ENCODE peak calls at places on chromosomes 7 and 10, in seven cellular contexts. J is endothelial cell, D is WTC11, R is left ventricle myocardium inferior, Y is cardiac muscle cell, M is gastrocnemius medialis, A is heart left ventricle. W is an unnamed sample.

GRCh38 chr10:119456435-119456810 is 86.1 kb downstream of the RGS10 start:
- DNase-seq in J (no peak), D (no peak), R (no peak), Y (no peak), M (no peak), A (no peak), W (no peak)

GRCh38 chr10:72875250-72876055 is 18.1 kb upstream of the OIT3 start:
- DNase-seq in J (no peak), D (no peak), R (no peak), Y (peak; percentile 52), M (no peak), A (no peak), W (peak; percentile 28)

GRCh38 chr7:124765401-124766352 is at the start of gene GPR37:
- DNase-seq in J (peak; percentile 66), D (peak; percentile 85), R (no peak), Y (peak; percentile 37), M (no peak), A (peak; percentile 63), W (peak; percentile 85)

GRCh38 chr7:47578581-47579270 is 3.2 kb downstream of the TNS3 start:
- DNase-seq in J (no peak), D (no peak), R (no peak), Y (no peak), M (no peak), A (no peak), W (no peak)

GRCh38 chr7:17996442-17997223 is 31.0 kb downstream of the PRPS1L1 start:
- DNase-seq in J (no peak), D (no peak), R (no peak), Y (no peak), M (no peak), A (no peak), W (no peak)

GRCh38 chr7:43353902-43354301 is 229.0 kb upstream of the STK17A start:
- DNase-seq in J (no peak), D (no peak), R (no peak), Y (no peak), M (no peak), A (no peak), W (no peak)

GRCh38 chr7:101465576-101466196 is 103.0 kb downstream of the COL26A1 start:
- DNase-seq in J (no peak), D (no peak), R (no peak), Y (peak; percentile 30), M (no peak), A (no peak), W (no peak)

GRCh38 chr10:78433722-78434535 is 400.3 kb downstream of the RPS24 start:
- DNase-seq in J (no peak), D (no peak), R (no peak), Y (no peak), M (no peak), A (no peak), W (no peak)

GRCh38 chr7:134367956-134368749 is 51.4 kb upstream of the SLC35B4 start:
- DNase-seq in J (no peak), D (no peak), R (no peak), Y (no peak), M (no peak), A (no peak), W (no peak)

GRCh38 chr7:32108651-32109050 is 38.4 kb upstream of the PDE1C start:
- DNase-seq in J (no peak), D (no peak), R (no peak), Y (no peak), M (no peak), A (no peak), W (no peak)

GRCh38 chr7:18494821-18495408 is 634 bp upstream of the HDAC9 start:
- DNase-seq in J (no peak), D (no peak), R (no peak), Y (peak; percentile 67), M (no peak), A (no peak), W (no peak)

GRCh38 chr10:101444058-101444457 is 90.1 kb downstream of the BTRC start:
- DNase-seq in J (no peak), D (no peak), R (no peak), Y (peak; percentile 23), M (no peak), A (no peak), W (no peak)
- TF ChIP-seq CTCF in J (peak; percentile 42), D (no peak), R (peak; percentile 19), Y (peak; percentile 36), M (no peak), A (peak; percentile 33), W (no peak)

GRCh38 chr7:6528401-6529130 is 22.7 kb downstream of the GRID2IP start:
- DNase-seq in J (no peak), D (no peak), R (no peak), Y (no peak), M (no peak), A (no peak), W (no peak)
- TF ChIP-seq CTCF in J (no peak), D (no peak), R (no peak), Y (no peak), M (no peak), A (no peak), W (no peak)

GRCh38 chr10:55668326-55668922 is 692.6 kb downstream of the ZWINT start:
- DNase-seq in J (peak; percentile 36), D (peak; percentile 21), R (no peak), Y (no peak), M (no peak), A (no peak), W (peak; percentile 37)
- TF ChIP-seq CTCF in J (peak; percentile 73), D (peak; percentile 46), R (peak; percentile 20), Y (no peak), M (no peak), A (no peak), W (no peak)

GRCh38 chr7:363626-364025 is 73.7 kb downstream of the FOXL3 start:
- DNase-seq in J (no peak), D (no peak), R (peak; percentile 9), Y (no peak), M (no peak), A (peak; percentile 36), W (no peak)

GRCh38 chr7:360454-361100 is 70.6 kb downstream of the FOXL3 start:
- DNase-seq in J (no peak), D (no peak), R (peak; percentile 8), Y (no peak), M (no peak), A (peak; percentile 48), W (no peak)

GRCh38 chr7:361680-362415 is 71.9 kb downstream of the FOXL3 start:
- DNase-seq in J (no peak), D (no peak), R (no peak), Y (no peak), M (no peak), A (peak; percentile 28), W (no peak)

GRCh38 chr7:364536-364935 is 74.6 kb downstream of the FOXL3 start:
- DNase-seq in J (no peak), D (no peak), R (peak; percentile 8), Y (no peak), M (no peak), A (no peak), W (no peak)

GRCh38 chr7:362416-363096 is 72.6 kb downstream of the FOXL3 start:
- DNase-seq in J (no peak), D (no peak), R (peak; percentile 18), Y (peak; percentile 59), M (no peak), A (peak; percentile 36), W (no peak)
- TF ChIP-seq CTCF in J (no peak), D (no peak), R (no peak), Y (no peak), M (no peak), A (no peak), W (no peak)

DNA sequence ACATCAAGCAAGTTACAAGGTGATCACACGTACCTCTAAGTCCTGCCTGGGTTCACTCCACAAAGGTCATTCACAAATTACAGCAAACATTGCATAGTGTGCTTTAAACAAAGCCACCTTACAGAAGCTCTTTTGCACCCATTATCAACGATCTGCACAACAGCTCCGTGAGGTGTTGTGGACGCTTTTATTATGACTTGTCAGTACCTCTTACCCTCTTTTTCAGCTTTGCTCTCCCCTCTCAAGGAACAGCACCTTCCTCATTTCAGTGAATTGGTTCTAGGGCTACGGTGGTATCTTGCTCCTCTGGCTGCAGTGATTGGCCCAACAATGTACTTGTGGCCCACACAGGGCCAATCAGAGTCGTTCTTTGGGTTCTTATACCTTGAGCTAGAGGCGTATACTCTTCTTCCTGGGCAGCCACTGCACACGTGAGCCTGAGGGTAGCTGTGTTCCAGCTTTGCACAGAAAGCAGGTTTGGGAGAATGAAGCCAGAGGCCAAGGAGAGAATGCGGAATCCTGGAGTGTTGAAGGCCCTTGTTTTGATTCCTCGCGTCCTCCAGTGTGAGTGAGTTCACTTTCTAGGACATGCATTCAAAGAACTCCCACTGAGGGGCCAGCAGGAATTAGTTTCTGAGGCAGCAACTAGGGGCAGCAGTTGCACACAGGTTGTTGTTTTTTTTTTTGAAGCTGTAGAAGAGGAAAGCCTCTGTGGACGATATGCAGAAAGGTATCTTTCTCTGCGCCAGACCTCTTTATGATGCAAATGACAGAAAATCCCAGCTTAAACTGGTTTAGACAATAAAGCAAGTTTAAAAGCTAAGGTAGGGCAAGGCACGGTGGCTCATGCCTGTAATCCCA is 49.8 kb upstream of the PDZD8 start:
- DNase-seq in J (no peak), D (peak; percentile 24), R (no peak), Y (no peak), M (no peak), A (no peak), W (no peak)
- TF ChIP-seq CTCF in J (no peak), D (no peak), R (no peak), Y (no peak), M (no peak), A (no peak), W (no peak)

DNA sequence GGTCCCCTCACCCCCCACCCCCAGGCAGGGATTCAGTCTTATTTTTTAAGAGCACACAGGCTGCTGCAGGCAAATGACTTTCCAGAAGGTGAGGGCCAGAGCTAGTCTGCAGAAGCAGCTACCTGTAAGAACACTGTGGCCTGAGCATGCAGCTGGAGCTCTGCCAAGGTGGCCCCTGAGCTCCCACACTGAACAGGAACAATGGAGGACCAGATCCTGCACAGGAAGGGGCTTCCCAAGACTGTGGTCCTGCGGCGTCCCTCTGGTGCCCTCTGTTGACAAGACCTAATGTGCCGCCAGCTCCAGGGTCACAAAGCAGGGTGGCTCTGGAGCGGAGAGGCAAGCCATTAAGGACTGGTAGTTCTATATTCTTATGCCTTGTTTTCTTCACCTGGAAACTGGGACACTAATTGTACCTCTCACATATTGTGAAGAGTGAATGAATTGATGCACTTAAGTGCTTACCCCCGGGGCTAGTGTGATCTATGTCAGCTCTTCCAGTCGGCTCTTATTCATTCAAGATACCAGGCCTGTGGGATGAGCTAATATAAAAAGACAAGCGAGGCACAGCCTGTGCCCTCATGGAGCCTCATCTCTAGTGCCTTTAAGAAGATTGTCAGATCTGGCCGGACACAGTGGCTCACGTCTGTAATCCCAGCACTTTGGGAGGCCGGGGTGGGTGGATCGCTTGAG is 8.0 kb upstream of the BEND7 start:
- DNase-seq in J (peak; percentile 81), D (peak; percentile 83), R (peak; percentile 34), Y (peak; percentile 57), M (no peak), A (peak; percentile 76), W (peak; percentile 74)
- TF ChIP-seq CTCF in J (peak; percentile 6), D (peak; percentile 53), R (peak; percentile 72), Y (peak; percentile 64), M (peak; percentile 49), A (peak; percentile 69), W (peak; percentile 66)